ENCODE peak calls at places on chromosomes 5 and 9, in five cellular contexts. B is prostate gland, N is GM23338, S is pancreas, O is neural progenitor cell. P is an unnamed sample.

GRCh38 chr5:175693746-175694145 is 35.9 kb downstream of the HRH2 start:
- DNase-seq in O (no peak), N (no peak), S (no peak), B (no peak), P (no peak)

GRCh38 chr5:317086-317811 is 4.3 kb upstream of the AHRR start:
- DNase-seq in B (no peak), O (peak), S (no peak), N (peak), P (peak)

GRCh38 chr9:124839612-124840299 is 13.5 kb upstream of the WDR38 start:
- DNase-seq in B (no peak), S (no peak), N (peak), O (peak), P (no peak)

GRCh38 chr9:99694393-99694792 is 127.3 kb upstream of the NR4A3 start:
- DNase-seq in S (no peak), B (no peak), O (no peak), N (no peak), P (no peak)

GRCh38 chr9:130447193-130447816 is 2.5 kb downstream of the ASS1 start:
- DNase-seq in S (peak), N (no peak), O (no peak), B (no peak), P (no peak)

GRCh38 chr5:16931334-16932110 is 4.6 kb downstream of the MYO10 start:
- DNase-seq in O (no peak), S (peak), N (no peak), B (peak), P (no peak)

GRCh38 chr9:4464911-4465513 is 25.3 kb upstream of the SLC1A1 start:
- DNase-seq in S (no peak), O (no peak), B (no peak), N (no peak), P (no peak)

GRCh38 chr5:135091286-135091685 is 57.3 kb upstream of the PITX1 start:
- DNase-seq in N (no peak), O (no peak), S (no peak), B (no peak), P (no peak)

GRCh38 chr5:33223563-33224305 is 217.0 kb upstream of the TARS1 start:
- DNase-seq in N (no peak), O (no peak), S (no peak), B (no peak), P (no peak)

GRCh38 chr9:136326061-136326776 is 1.1 kb upstream of the GPSM1 start:
- DNase-seq in S (peak), B (no peak), O (no peak), N (peak), P (no peak)

GRCh38 chr5:95838001-95838520 is 15.5 kb upstream of the GLRX start:
- DNase-seq in S (no peak), B (no peak), N (no peak), O (no peak), P (no peak)

GRCh38 chr5:89351232-89351631 is 468.2 kb upstream of the MEF2C start:
- DNase-seq in N (no peak), O (no peak), B (no peak), S (no peak), P (no peak)

GRCh38 chr9:105690742-105691141 is 3.6 kb upstream of the TMEM38B start:
- DNase-seq in O (no peak), S (no peak), N (peak), B (no peak), P (no peak)

GRCh38 chr5:9401786-9402472 is 143.9 kb downstream of the SEMA5A start:
- DNase-seq in S (no peak), B (no peak), N (no peak), O (no peak), P (no peak)

GRCh38 chr9:87707805-87708500 is 18.0 kb upstream of the CTSL start:
- DNase-seq in B (no peak), O (no peak), N (no peak), S (no peak), P (no peak)

GRCh38 chr5:149636861-149637246 is 55.6 kb downstream of the ARHGEF37 start:
- DNase-seq in N (peak), S (peak), O (peak), B (peak), P (peak)

GRCh38 chr9:120583958-120584369 is 4.0 kb upstream of the CDK5RAP2 start:
- DNase-seq in S (no peak), B (no peak), N (peak), O (no peak), P (peak)

GRCh38 chr5:53167836-53168235 is 58.3 kb upstream of the MOCS2 start:
- DNase-seq in N (no peak), B (no peak), O (no peak), S (no peak), P (no peak)

GRCh38 chr9:131162886-131163285 is 37.5 kb downstream of the NUP214 start:
- DNase-seq in O (no peak), B (no peak), N (no peak), S (no peak), P (no peak)

GRCh38 chr5:97118623-97119022 is 23.8 kb downstream of the LIX1 start:
- DNase-seq in B (no peak), O (no peak), N (no peak), S (no peak), P (no peak)

GRCh38 chr5:145889611-145890010 is 16.8 kb upstream of the GRXCR2 start:
- DNase-seq in N (no peak), B (no peak), S (no peak), O (no peak), P (no peak)

GRCh38 chr9:21945606-21946005 is 48.6 kb downstream of the CDKN2A start:
- DNase-seq in S (no peak), N (no peak), O (no peak), B (no peak), P (no peak)

GRCh38 chr9:77588319-77588937 is 59.7 kb downstream of the GNA14 start:
- DNase-seq in S (no peak), B (no peak), O (peak), N (no peak), P (peak)

GRCh38 chr5:157516016-157516415 is 56.0 kb downstream of the NIPAL4 start:
- DNase-seq in O (no peak), B (no peak), S (no peak), N (no peak), P (no peak)

GRCh38 chr5:67695369-67695768 is 498.8 kb upstream of the CD180 start:
- DNase-seq in B (no peak), S (no peak), N (no peak), O (no peak), P (no peak)

GRCh38 chr5:54905942-54906537 is 79.4 kb downstream of the ESM1 start:
- DNase-seq in B (peak), O (peak), S (peak), N (peak), P (no peak)

GRCh38 chr9:35760651-35761050 is 6.6 kb upstream of the MSMP start:
- DNase-seq in S (no peak), N (no peak), O (no peak), B (no peak), P (no peak)

GRCh38 chr9:95857122-95857521 is 18.4 kb upstream of the ERCC6L2 start:
- DNase-seq in S (no peak), B (no peak), O (peak), N (peak), P (no peak)

GRCh38 chr9:33225319-33226152 is 14.4 kb upstream of the SPINK4 start:
- DNase-seq in O (peak), S (no peak), N (peak), B (peak), P (peak)

GRCh38 chr9:107229146-107229545 is 53.9 kb upstream of the RAD23B start:
- DNase-seq in N (no peak), S (no peak), O (peak), B (no peak), P (no peak)

GRCh38 chr9:125240649-125240999 is 519 bp downstream of the HSPA5 start:
- DNase-seq in B (no peak), N (peak), S (no peak), O (peak), P (peak)

GRCh38 chr5:40666657-40667056 is 13.1 kb upstream of the PTGER4 start:
- DNase-seq in O (no peak), N (no peak), S (no peak), B (no peak), P (no peak)

GRCh38 chr5:78824826-78825225 is 160.3 kb downstream of the ARSB start:
- DNase-seq in B (no peak), O (no peak), N (no peak), S (no peak), P (no peak)

GRCh38 chr9:87497604-87498045 is at the start of gene DAPK1:
- DNase-seq in O (peak), S (peak), N (peak), B (peak), P (no peak)

GRCh38 chr9:129995409-129996160 is 47.4 kb downstream of the FNBP1 start:
- DNase-seq in B (no peak), O (no peak), S (no peak), N (peak), P (peak)

GRCh38 chr5:157284458-157285212 is 18.7 kb downstream of the CYFIP2 start:
- DNase-seq in N (no peak), B (no peak), O (no peak), S (no peak), P (no peak)

GRCh38 chr5:159049844-159050318 is 49.8 kb downstream of the EBF1 start:
- DNase-seq in B (no peak), O (no peak), S (no peak), N (peak), P (no peak)

GRCh38 chr9:126205260-126205659 is 121.4 kb upstream of the MVB12B start:
- DNase-seq in B (no peak), S (no peak), N (no peak), O (no peak), P (no peak)

GRCh38 chr9:14348241-14349140 is 34.5 kb upstream of the NFIB start:
- DNase-seq in B (no peak), O (peak), N (peak), S (no peak), P (no peak)
- H3K27ac ChIP-seq in B (peak), O (no peak), N (no peak), S (no peak), P (no peak)

DNA sequence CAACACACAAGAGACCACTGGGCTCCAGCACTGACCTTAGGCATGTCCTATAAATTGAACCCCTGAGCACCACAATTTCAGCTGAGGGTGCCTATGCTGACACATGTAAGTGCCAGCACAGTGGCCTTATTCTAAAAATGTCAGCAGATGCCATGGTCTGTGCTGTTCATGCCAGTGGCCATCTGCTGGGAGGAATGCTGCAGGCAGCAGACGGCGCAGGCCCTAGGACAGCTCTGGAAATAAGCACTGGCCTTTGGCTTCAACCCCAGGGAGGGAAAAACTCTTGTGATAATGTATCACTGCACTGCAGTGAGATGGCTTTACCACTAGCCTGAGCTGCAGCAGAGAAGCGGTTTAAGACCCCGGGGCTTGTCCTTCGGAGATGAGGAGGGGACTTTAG is 98.5 kb downstream of the SYK start:
- DNase-seq in O (peak), S (no peak), B (no peak), N (peak), P (no peak)
- TF ChIP-seq CTCF in O (peak), S (no peak), B (no peak), N (peak), P (no peak)

DNA sequence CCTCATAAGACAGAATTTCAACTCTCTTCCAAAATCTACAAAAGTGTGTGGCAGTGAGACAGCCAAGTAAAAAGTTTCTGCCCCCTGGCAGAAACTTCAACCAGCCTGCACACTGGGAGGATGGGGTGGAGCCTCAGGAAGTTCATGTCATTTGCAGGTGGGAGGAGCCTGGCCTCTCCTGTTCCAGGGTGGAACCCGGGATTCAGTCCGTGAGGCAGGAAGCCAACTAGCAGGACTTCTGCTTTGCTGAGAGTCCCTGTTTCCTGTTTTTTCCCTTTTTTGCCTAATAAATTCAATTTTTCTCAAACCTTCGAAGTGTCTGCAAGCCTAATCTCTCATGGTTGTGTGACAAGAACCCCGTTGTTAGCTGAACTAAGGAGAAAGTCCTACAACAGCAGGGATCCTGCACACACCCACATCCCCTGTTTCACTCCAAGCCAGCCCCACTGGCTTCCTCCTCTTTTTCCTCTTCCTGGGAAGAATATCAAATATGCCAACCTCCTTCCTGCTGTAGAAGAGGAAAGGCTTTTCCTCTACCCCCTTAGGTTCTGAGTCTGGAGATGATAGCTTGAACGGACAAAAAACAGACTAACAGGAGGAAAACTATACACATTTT is 69.3 kb downstream of the ALDH7A1 start:
- DNase-seq in O (peak), S (no peak), N (peak), B (no peak), P (no peak)
- H3K27ac ChIP-seq in O (no peak), S (no peak), N (no peak), B (no peak), P (no peak)

GRCh38 chr9:122464633-122465567 is 12.8 kb downstream of the OR1J1 start:
- DNase-seq in N (peak), S (peak), B (peak), O (peak), P (peak)

GRCh38 chr9:122468735-122469134 is 9.0 kb downstream of the OR1J1 start:
- DNase-seq in O (no peak), N (no peak), S (no peak), B (no peak), P (no peak)

GRCh38 chr9:122463828-122464632 is 13.7 kb downstream of the OR1J1 start:
- DNase-seq in N (peak), O (peak), B (no peak), S (no peak), P (peak)
- TF ChIP-seq CTCF in N (peak), O (no peak), B (no peak), S (no peak), P (no peak)

P was measured in HL-60.